ENCODE peak calls at places on chromosomes 5 and 9, in ten cellular contexts. One of them, this sample, is unnamed.

GRCh38 chr9:101514056-101514455 is 19.6 kb upstream of the RNF20 start:
- DNase-seq in brain microvascular endothelial cell: peak; percentile 36
- DNase-seq in WTC11: no peak
- DNase-seq in AG04449: no peak
- DNase-seq in mucosa of descending colon: no peak
- DNase-seq in activated CD8-positive, alpha-beta T cell treated with anti-CD3 and anti-CD28 coated beads for 36 hours: no peak
- DNase-seq in heart right ventricle: no peak
- DNase-seq in retinal pigment epithelial cell: no peak
- DNase-seq in H1: no peak
- DNase-seq in psoas muscle: no peak
- DNase-seq in this sample: no peak

GRCh38 chr5:82738681-82739080 is 338.5 kb downstream of the TMEM167A start:
- DNase-seq in activated CD8-positive, alpha-beta T cell treated with anti-CD3 and anti-CD28 coated beads for 36 hours: no peak
- DNase-seq in WTC11: no peak
- DNase-seq in AG04449: no peak
- DNase-seq in mucosa of descending colon: no peak
- DNase-seq in brain microvascular endothelial cell: no peak
- DNase-seq in psoas muscle: no peak
- DNase-seq in heart right ventricle: no peak
- DNase-seq in retinal pigment epithelial cell: no peak
- DNase-seq in H1: no peak
- DNase-seq in this sample: no peak

GRCh38 chr5:180133971-180134508 is 62.5 kb upstream of the RNF130 start:
- DNase-seq in psoas muscle: no peak
- DNase-seq in heart right ventricle: no peak
- DNase-seq in retinal pigment epithelial cell: no peak
- DNase-seq in activated CD8-positive, alpha-beta T cell treated with anti-CD3 and anti-CD28 coated beads for 36 hours: no peak
- DNase-seq in AG04449: no peak
- DNase-seq in mucosa of descending colon: no peak
- DNase-seq in brain microvascular endothelial cell: no peak
- DNase-seq in WTC11: no peak
- DNase-seq in H1: peak; percentile 33
- DNase-seq in this sample: peak; percentile 17

GRCh38 chr9:105216440-105217178 is 27.8 kb upstream of the SLC44A1 start:
- DNase-seq in psoas muscle: no peak
- DNase-seq in AG04449: no peak
- DNase-seq in heart right ventricle: peak; percentile 16
- DNase-seq in mucosa of descending colon: peak; percentile 67
- DNase-seq in activated CD8-positive, alpha-beta T cell treated with anti-CD3 and anti-CD28 coated beads for 36 hours: no peak
- DNase-seq in H1: no peak
- DNase-seq in WTC11: no peak
- DNase-seq in retinal pigment epithelial cell: no peak
- DNase-seq in brain microvascular endothelial cell: no peak
- DNase-seq in this sample: peak; percentile 77

GRCh38 chr5:663436-664342 is 29.5 kb downstream of the TPPP start:
- DNase-seq in brain microvascular endothelial cell: no peak
- DNase-seq in heart right ventricle: no peak
- DNase-seq in psoas muscle: no peak
- DNase-seq in retinal pigment epithelial cell: no peak
- DNase-seq in H1: no peak
- DNase-seq in mucosa of descending colon: peak; percentile 89
- DNase-seq in AG04449: no peak
- DNase-seq in WTC11: no peak
- DNase-seq in activated CD8-positive, alpha-beta T cell treated with anti-CD3 and anti-CD28 coated beads for 36 hours: no peak
- DNase-seq in this sample: no peak

GRCh38 chr9:99478469-99479027 is 256.5 kb downstream of the SEC61B start:
- DNase-seq in activated CD8-positive, alpha-beta T cell treated with anti-CD3 and anti-CD28 coated beads for 36 hours: no peak
- DNase-seq in heart right ventricle: peak; percentile 60
- DNase-seq in psoas muscle: no peak
- DNase-seq in H1: no peak
- DNase-seq in WTC11: no peak
- DNase-seq in AG04449: no peak
- DNase-seq in mucosa of descending colon: no peak
- DNase-seq in retinal pigment epithelial cell: no peak
- DNase-seq in brain microvascular endothelial cell: no peak
- DNase-seq in this sample: no peak

GRCh38 chr5:105131045-105131444 is 1568.5 kb upstream of the NUDT12 start:
- DNase-seq in psoas muscle: no peak
- DNase-seq in heart right ventricle: no peak
- DNase-seq in AG04449: no peak
- DNase-seq in H1: no peak
- DNase-seq in mucosa of descending colon: no peak
- DNase-seq in WTC11: no peak
- DNase-seq in retinal pigment epithelial cell: no peak
- DNase-seq in activated CD8-positive, alpha-beta T cell treated with anti-CD3 and anti-CD28 coated beads for 36 hours: no peak
- DNase-seq in brain microvascular endothelial cell: no peak
- DNase-seq in this sample: no peak

GRCh38 chr5:43840424-43841232 is 237.6 kb downstream of the NNT start:
- DNase-seq in brain microvascular endothelial cell: no peak
- DNase-seq in psoas muscle: no peak
- DNase-seq in mucosa of descending colon: peak; percentile 2
- DNase-seq in heart right ventricle: no peak
- DNase-seq in H1: no peak
- DNase-seq in AG04449: no peak
- DNase-seq in retinal pigment epithelial cell: no peak
- DNase-seq in WTC11: no peak
- DNase-seq in activated CD8-positive, alpha-beta T cell treated with anti-CD3 and anti-CD28 coated beads for 36 hours: no peak
- DNase-seq in this sample: no peak

GRCh38 chr5:120405923-120406322 is 58.2 kb upstream of the PRR16 start:
- DNase-seq in mucosa of descending colon: no peak
- DNase-seq in WTC11: no peak
- DNase-seq in retinal pigment epithelial cell: no peak
- DNase-seq in brain microvascular endothelial cell: peak; percentile 85
- DNase-seq in H1: no peak
- DNase-seq in heart right ventricle: no peak
- DNase-seq in AG04449: no peak
- DNase-seq in psoas muscle: no peak
- DNase-seq in activated CD8-positive, alpha-beta T cell treated with anti-CD3 and anti-CD28 coated beads for 36 hours: no peak
- DNase-seq in this sample: no peak

GRCh38 chr5:109281136-109281690 is 128.6 kb downstream of the PJA2 start:
- DNase-seq in heart right ventricle: no peak
- DNase-seq in H1: no peak
- DNase-seq in mucosa of descending colon: peak; percentile 57
- DNase-seq in activated CD8-positive, alpha-beta T cell treated with anti-CD3 and anti-CD28 coated beads for 36 hours: no peak
- DNase-seq in AG04449: no peak
- DNase-seq in psoas muscle: no peak
- DNase-seq in brain microvascular endothelial cell: no peak
- DNase-seq in retinal pigment epithelial cell: no peak
- DNase-seq in WTC11: no peak
- DNase-seq in this sample: no peak

GRCh38 chr5:132427285-132428146 is 58.0 kb downstream of the SLC22A5 start:
- DNase-seq in mucosa of descending colon: peak; percentile 81
- DNase-seq in retinal pigment epithelial cell: no peak
- DNase-seq in H1: peak; percentile 43
- DNase-seq in activated CD8-positive, alpha-beta T cell treated with anti-CD3 and anti-CD28 coated beads for 36 hours: peak; percentile 76
- DNase-seq in AG04449: no peak
- DNase-seq in heart right ventricle: no peak
- DNase-seq in psoas muscle: peak; percentile 51
- DNase-seq in brain microvascular endothelial cell: no peak
- DNase-seq in WTC11: no peak
- DNase-seq in this sample: peak; percentile 23

GRCh38 chr9:20624201-20625002 is 2.1 kb upstream of the MLLT3 start:
- DNase-seq in WTC11: peak; percentile 32
- DNase-seq in heart right ventricle: peak; percentile 66
- DNase-seq in activated CD8-positive, alpha-beta T cell treated with anti-CD3 and anti-CD28 coated beads for 36 hours: peak; percentile 74
- DNase-seq in H1: no peak
- DNase-seq in mucosa of descending colon: peak; percentile 87
- DNase-seq in psoas muscle: peak; percentile 37
- DNase-seq in AG04449: no peak
- DNase-seq in brain microvascular endothelial cell: peak; percentile 57
- DNase-seq in retinal pigment epithelial cell: no peak
- DNase-seq in this sample: peak; percentile 60

DNA sequence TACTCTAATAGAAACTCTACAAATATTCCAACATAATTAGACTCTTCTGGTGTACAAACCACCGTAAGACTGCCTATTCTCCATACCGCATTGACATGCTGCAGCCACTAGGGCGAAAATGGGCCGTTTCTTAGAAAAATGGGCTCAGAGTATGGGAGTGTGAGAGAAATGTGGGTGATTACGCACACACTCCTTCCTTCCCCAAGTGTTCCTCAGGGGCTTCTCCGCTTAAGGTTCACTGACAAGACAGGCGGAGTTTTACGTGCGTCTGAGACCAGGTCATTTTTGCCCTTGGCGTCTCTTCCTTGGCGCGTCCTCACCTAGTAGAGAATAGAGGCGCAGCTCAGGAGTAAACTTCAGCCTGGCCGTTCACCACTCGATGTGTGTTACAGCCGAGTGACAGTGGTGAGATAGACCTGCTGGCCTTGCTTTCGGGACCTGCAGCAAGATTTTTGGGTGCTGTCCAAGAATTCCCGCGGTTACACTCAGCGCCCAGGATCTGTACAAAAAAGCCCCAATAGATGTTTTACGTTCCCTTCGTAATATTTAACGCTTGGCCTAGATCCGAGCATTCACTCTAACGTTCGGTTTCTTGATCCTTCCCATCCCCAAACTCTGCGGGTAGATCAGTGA is 1.8 kb upstream of the NTRK2 start:
- DNase-seq in mucosa of descending colon: no peak
- DNase-seq in psoas muscle: no peak
- DNase-seq in heart right ventricle: peak; percentile 5
- DNase-seq in retinal pigment epithelial cell: no peak
- DNase-seq in AG04449: no peak
- DNase-seq in activated CD8-positive, alpha-beta T cell treated with anti-CD3 and anti-CD28 coated beads for 36 hours: peak; percentile 5
- DNase-seq in brain microvascular endothelial cell: peak; percentile 57
- DNase-seq in WTC11: peak; percentile 17
- DNase-seq in H1: peak; percentile 54
- DNase-seq in this sample: no peak
- TF ChIP-seq CTCF in mucosa of descending colon: no peak
- TF ChIP-seq CTCF in psoas muscle: peak; percentile 33
- TF ChIP-seq CTCF in heart right ventricle: peak; percentile 10
- TF ChIP-seq CTCF in retinal pigment epithelial cell: peak; percentile 69
- TF ChIP-seq CTCF in AG04449: peak; percentile 44
- TF ChIP-seq CTCF in activated CD8-positive, alpha-beta T cell treated with anti-CD3 and anti-CD28 coated beads for 36 hours: no peak
- TF ChIP-seq CTCF in brain microvascular endothelial cell: peak; percentile 79
- TF ChIP-seq CTCF in WTC11: peak; percentile 35
- TF ChIP-seq CTCF in H1: peak; percentile 58
- TF ChIP-seq CTCF in this sample: peak; percentile 34

GRCh38 chr9:74696520-74696919 is 191.2 kb downstream of the TRPM6 start:
- DNase-seq in heart right ventricle: no peak
- DNase-seq in WTC11: peak; percentile 24
- DNase-seq in brain microvascular endothelial cell: no peak
- DNase-seq in retinal pigment epithelial cell: no peak
- DNase-seq in psoas muscle: no peak
- DNase-seq in activated CD8-positive, alpha-beta T cell treated with anti-CD3 and anti-CD28 coated beads for 36 hours: peak; percentile 24
- DNase-seq in H1: no peak
- DNase-seq in AG04449: no peak
- DNase-seq in mucosa of descending colon: no peak
- DNase-seq in this sample: no peak
- TF ChIP-seq CTCF in heart right ventricle: no peak
- TF ChIP-seq CTCF in WTC11: no peak
- TF ChIP-seq CTCF in brain microvascular endothelial cell: no peak
- TF ChIP-seq CTCF in retinal pigment epithelial cell: peak; percentile 27
- TF ChIP-seq CTCF in psoas muscle: no peak
- TF ChIP-seq CTCF in activated CD8-positive, alpha-beta T cell treated with anti-CD3 and anti-CD28 coated beads for 36 hours: no peak
- TF ChIP-seq CTCF in H1: peak; percentile 57
- TF ChIP-seq CTCF in AG04449: no peak
- TF ChIP-seq CTCF in mucosa of descending colon: no peak
- TF ChIP-seq CTCF in this sample: no peak

GRCh38 chr9:133423216-133423615 is 1.0 kb downstream of the ADAMTS13 start:
- DNase-seq in mucosa of descending colon: no peak
- DNase-seq in activated CD8-positive, alpha-beta T cell treated with anti-CD3 and anti-CD28 coated beads for 36 hours: no peak
- DNase-seq in brain microvascular endothelial cell: no peak
- DNase-seq in H1: no peak
- DNase-seq in psoas muscle: no peak
- DNase-seq in heart right ventricle: no peak
- DNase-seq in WTC11: no peak
- DNase-seq in retinal pigment epithelial cell: no peak
- DNase-seq in AG04449: no peak
- DNase-seq in this sample: no peak

GRCh38 chr9:133420392-133420827 is 1.8 kb upstream of the ADAMTS13 start:
- DNase-seq in mucosa of descending colon: no peak
- DNase-seq in AG04449: no peak
- DNase-seq in activated CD8-positive, alpha-beta T cell treated with anti-CD3 and anti-CD28 coated beads for 36 hours: peak; percentile 69
- DNase-seq in heart right ventricle: no peak
- DNase-seq in psoas muscle: no peak
- DNase-seq in retinal pigment epithelial cell: no peak
- DNase-seq in WTC11: no peak
- DNase-seq in H1: no peak
- DNase-seq in brain microvascular endothelial cell: no peak
- DNase-seq in this sample: no peak

GRCh38 chr9:133419005-133419404 is 1.2 kb upstream of the REXO4 start:
- DNase-seq in mucosa of descending colon: peak; percentile 77
- DNase-seq in WTC11: no peak
- DNase-seq in H1: no peak
- DNase-seq in activated CD8-positive, alpha-beta T cell treated with anti-CD3 and anti-CD28 coated beads for 36 hours: no peak
- DNase-seq in retinal pigment epithelial cell: no peak
- DNase-seq in AG04449: no peak
- DNase-seq in psoas muscle: no peak
- DNase-seq in brain microvascular endothelial cell: no peak
- DNase-seq in heart right ventricle: no peak
- DNase-seq in this sample: no peak

GRCh38 chr9:133424187-133424586 is 2.0 kb downstream of the ADAMTS13 start:
- DNase-seq in mucosa of descending colon: no peak
- DNase-seq in heart right ventricle: no peak
- DNase-seq in brain microvascular endothelial cell: no peak
- DNase-seq in psoas muscle: no peak
- DNase-seq in retinal pigment epithelial cell: no peak
- DNase-seq in H1: no peak
- DNase-seq in activated CD8-positive, alpha-beta T cell treated with anti-CD3 and anti-CD28 coated beads for 36 hours: no peak
- DNase-seq in WTC11: no peak
- DNase-seq in AG04449: no peak
- DNase-seq in this sample: no peak

GRCh38 chr9:133421615-133422542 is at the start of gene ADAMTS13:
- DNase-seq in activated CD8-positive, alpha-beta T cell treated with anti-CD3 and anti-CD28 coated beads for 36 hours: peak; percentile 92
- DNase-seq in H1: no peak
- DNase-seq in mucosa of descending colon: no peak
- DNase-seq in AG04449: no peak
- DNase-seq in WTC11: peak; percentile 48
- DNase-seq in brain microvascular endothelial cell: no peak
- DNase-seq in retinal pigment epithelial cell: no peak
- DNase-seq in psoas muscle: no peak
- DNase-seq in heart right ventricle: no peak
- DNase-seq in this sample: no peak
- TF ChIP-seq CTCF in activated CD8-positive, alpha-beta T cell treated with anti-CD3 and anti-CD28 coated beads for 36 hours: peak; percentile 14
- TF ChIP-seq CTCF in H1: peak; percentile 69
- TF ChIP-seq CTCF in mucosa of descending colon: no peak
- TF ChIP-seq CTCF in AG04449: peak; percentile 17
- TF ChIP-seq CTCF in WTC11: peak; percentile 16
- TF ChIP-seq CTCF in brain microvascular endothelial cell: peak; percentile 40
- TF ChIP-seq CTCF in retinal pigment epithelial cell: peak; percentile 32
- TF ChIP-seq CTCF in psoas muscle: no peak
- TF ChIP-seq CTCF in heart right ventricle: no peak
- TF ChIP-seq CTCF in this sample: no peak

DNA sequence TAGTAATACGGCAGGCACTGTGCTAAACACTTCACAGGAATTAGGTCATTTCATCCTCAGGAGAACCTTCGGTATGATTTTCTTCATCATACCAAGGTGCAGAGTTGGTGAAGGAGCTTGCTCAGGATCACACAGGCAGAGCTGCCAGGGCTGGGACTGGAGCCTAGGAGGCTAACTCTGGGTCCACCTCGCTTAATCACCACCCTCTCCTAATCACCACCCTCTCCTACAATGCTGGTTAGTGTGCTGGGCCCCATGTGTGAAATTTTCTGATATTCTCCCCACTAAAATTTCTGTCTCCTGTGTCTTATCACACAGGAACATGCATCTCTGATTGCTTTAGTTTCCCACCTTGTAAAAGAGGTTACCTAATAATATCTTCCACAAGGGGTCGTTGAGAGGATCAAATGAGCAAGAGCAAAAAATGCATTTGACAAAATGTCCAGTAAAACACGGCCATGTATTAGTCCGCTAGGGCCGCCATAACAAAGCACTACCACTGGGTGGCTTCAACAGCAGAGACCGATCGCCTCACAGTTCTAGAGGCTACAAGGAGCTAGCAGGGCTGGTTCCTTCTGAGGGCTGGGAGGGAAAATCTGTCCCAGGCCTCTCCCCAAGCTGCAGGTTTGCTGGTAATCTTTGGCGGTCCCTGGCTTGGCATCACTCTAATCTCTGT is 128.2 kb upstream of the NFIB start:
- DNase-seq in brain microvascular endothelial cell: no peak
- DNase-seq in activated CD8-positive, alpha-beta T cell treated with anti-CD3 and anti-CD28 coated beads for 36 hours: no peak
- DNase-seq in retinal pigment epithelial cell: no peak
- DNase-seq in psoas muscle: no peak
- DNase-seq in heart right ventricle: no peak
- DNase-seq in mucosa of descending colon: no peak
- DNase-seq in AG04449: no peak
- DNase-seq in H1: no peak
- DNase-seq in WTC11: peak; percentile 65
- DNase-seq in this sample: no peak
- TF ChIP-seq CTCF in brain microvascular endothelial cell: peak; percentile 54
- TF ChIP-seq CTCF in activated CD8-positive, alpha-beta T cell treated with anti-CD3 and anti-CD28 coated beads for 36 hours: no peak
- TF ChIP-seq CTCF in retinal pigment epithelial cell: peak; percentile 28
- TF ChIP-seq CTCF in psoas muscle: no peak
- TF ChIP-seq CTCF in heart right ventricle: no peak
- TF ChIP-seq CTCF in mucosa of descending colon: no peak
- TF ChIP-seq CTCF in AG04449: peak; percentile 10
- TF ChIP-seq CTCF in H1: peak; percentile 77
- TF ChIP-seq CTCF in WTC11: peak; percentile 40
- TF ChIP-seq CTCF in this sample: no peak

This sample was measured in adrenal gland.